ENCODE peak calls at places on chromosomes 7 and 10, in four cellular contexts. C is CD8-positive, alpha-beta T cell; R is posterior vena cava; I is HFFc6. H is an unnamed sample.

GRCh38 chr7:75691793-75692543 is 46.8 kb downstream of the HIP1 start:
- DNase-seq in C (no peak), R (peak), I (no peak), H (no peak)

GRCh38 chr7:152115021-152115718 is 89.7 kb downstream of the GALNT11 start:
- DNase-seq in C (no peak), R (no peak), I (no peak), H (no peak)

GRCh38 chr10:71268751-71269150 is 50.3 kb upstream of the SLC29A3 start:
- DNase-seq in C (no peak), R (no peak), I (no peak), H (no peak)

GRCh38 chr7:37694208-37695080 is 10.9 kb downstream of the GPR141 start:
- DNase-seq in C (no peak), R (no peak), I (no peak), H (no peak)

GRCh38 chr10:34121974-34122282 is 693.2 kb downstream of the PARD3 start:
- DNase-seq in C (no peak), R (no peak), I (no peak), H (no peak)

GRCh38 chr10:122140941-122141623 is 130.0 kb upstream of the BTBD16 start:
- DNase-seq in C (no peak), R (peak), I (peak), H (no peak)

GRCh38 chr7:129989466-129989865 is 36.7 kb upstream of the UBE2H start:
- DNase-seq in C (peak), R (no peak), I (no peak), H (no peak)

GRCh38 chr7:159246702-159247480 is 102.2 kb upstream of the VIPR2 start:
- DNase-seq in C (no peak), R (no peak), I (no peak), H (no peak)

GRCh38 chr10:102628451-102628911 is 15.8 kb upstream of the TRIM8 start:
- DNase-seq in C (no peak), R (peak), I (no peak), H (peak)

GRCh38 chr10:95407546-95407945 is 116.7 kb upstream of the PDLIM1 start:
- DNase-seq in C (no peak), R (peak), I (no peak), H (no peak)

GRCh38 chr10:63409465-63410027 is 56.2 kb downstream of the JMJD1C start:
- DNase-seq in C (no peak), R (no peak), I (peak), H (no peak)

GRCh38 chr10:129507216-129507615 is 40.2 kb downstream of the MGMT start:
- DNase-seq in C (no peak), R (no peak), I (no peak), H (no peak)

GRCh38 chr10:77582710-77583115 is 54.9 kb downstream of the KCNMA1 start:
- DNase-seq in C (no peak), R (peak), I (peak), H (no peak)

GRCh38 chr10:18145652-18146051 is 5.4 kb downstream of the CACNB2 start:
- DNase-seq in C (no peak), R (no peak), I (no peak), H (no peak)

GRCh38 chr10:32417906-32418547 is 27.9 kb upstream of the CCDC7 start:
- DNase-seq in C (no peak), R (no peak), I (peak), H (peak)

GRCh38 chr10:15245530-15245929 is 77.0 kb upstream of the NMT2 start:
- DNase-seq in C (no peak), R (no peak), I (no peak), H (no peak)

GRCh38 chr7:148914208-148914777 is 30.2 kb upstream of the EZH2 start:
- DNase-seq in C (no peak), R (no peak), I (peak), H (peak)

GRCh38 chr7:46723003-46723402 is 801.9 kb upstream of the IGFBP3 start:
- DNase-seq in C (no peak), R (no peak), I (no peak), H (no peak)

GRCh38 chr10:44010873-44011602 is 362.4 kb upstream of the ZNF32 start:
- DNase-seq in C (no peak), R (no peak), I (no peak), H (no peak)

GRCh38 chr10:96670786-96671185 is 49.5 kb downstream of the PIK3AP1 start:
- DNase-seq in C (no peak), R (no peak), I (no peak), H (no peak)

GRCh38 chr10:43867667-43868361 is 219.1 kb upstream of the ZNF32 start:
- DNase-seq in C (no peak), R (peak), I (peak), H (no peak)

GRCh38 chr7:428387-428786 is 91.3 kb downstream of the PDGFA start:
- DNase-seq in C (no peak), R (no peak), I (no peak), H (no peak)

GRCh38 chr7:44066494-44067063 is 1.2 kb upstream of the PGAM2 start:
- DNase-seq in C (no peak), R (peak), I (no peak), H (no peak)

GRCh38 chr7:114302858-114303257 is 111.8 kb upstream of the FOXP2 start:
- DNase-seq in C (no peak), R (no peak), I (no peak), H (no peak)

GRCh38 chr10:109047856-109048255 is 875.5 kb downstream of the XPNPEP1 start:
- DNase-seq in C (no peak), R (no peak), I (no peak), H (no peak)

GRCh38 chr10:4312046-4312835 is 513.8 kb upstream of the AKR1E2 start:
- DNase-seq in C (no peak), R (no peak), I (no peak), H (no peak)

GRCh38 chr10:97024181-97025073 is 161.3 kb downstream of the SLIT1 start:
- DNase-seq in C (no peak), R (peak), I (peak), H (no peak)

GRCh38 chr10:102994551-102995295 is 76.6 kb downstream of the CNNM2 start:
- DNase-seq in C (no peak), R (no peak), I (no peak), H (no peak)

GRCh38 chr7:6558837-6559236 is 7.6 kb upstream of the GRID2IP start:
- DNase-seq in C (no peak), R (no peak), I (peak), H (no peak)

GRCh38 chr7:116691664-116692063 is 19.7 kb downstream of the MET start:
- DNase-seq in C (no peak), R (no peak), I (no peak), H (no peak)

GRCh38 chr7:36755484-36755883 is 31.2 kb upstream of the AOAH start:
- DNase-seq in C (no peak), R (no peak), I (no peak), H (no peak)

GRCh38 chr10:25820496-25821415 is 113.3 kb upstream of the MYO3A start:
- DNase-seq in C (no peak), R (no peak), I (no peak), H (no peak)

GRCh38 chr7:15049157-15049556 is 146.6 kb upstream of the DGKB start:
- DNase-seq in C (no peak), R (no peak), I (no peak), H (no peak)

GRCh38 chr7:2079332-2080068 is 153.2 kb downstream of the MAD1L1 start:
- DNase-seq in C (no peak), R (no peak), I (no peak), H (no peak)

GRCh38 chr7:156318426-156318825 is 322.1 kb upstream of the RNF32 start:
- DNase-seq in C (no peak), R (no peak), I (no peak), H (no peak)

GRCh38 chr7:142298009-142298408 is 40.2 kb upstream of the PRSS58 start:
- DNase-seq in C (no peak), R (no peak), I (no peak), H (no peak)

GRCh38 chr7:128381161-128381821 is 19.8 kb upstream of the PRRT4 start:
- DNase-seq in C (no peak), R (peak), I (no peak), H (no peak)

H was measured in occipital lobe.